ENCODE peak calls at places on chromosomes 5 and 9, in eight cellular contexts. One of them, this sample, is unnamed.
A peak's percentile ranks its signal among the peaks of the same experiment; 100 is the strongest.

GRCh38 chr5:168126606-168127005 is 164.8 kb upstream of the WWC1 start:
- DNase-seq in amniotic stem cell: no peak
- DNase-seq in HCT116: no peak
- DNase-seq in neural crest cell: no peak
- DNase-seq in spleen: no peak
- DNase-seq in LNCaP clone FGC: no peak
- DNase-seq in lung microvascular endothelial cell: no peak
- DNase-seq in Calu3: no peak
- DNase-seq in this sample: no peak

GRCh38 chr5:111432828-111433536 is 79.4 kb downstream of the STARD4 start:
- DNase-seq in Calu3: no peak
- DNase-seq in spleen: no peak
- DNase-seq in LNCaP clone FGC: no peak
- DNase-seq in amniotic stem cell: no peak
- DNase-seq in neural crest cell: no peak
- DNase-seq in HCT116: no peak
- DNase-seq in lung microvascular endothelial cell: no peak
- DNase-seq in this sample: no peak

GRCh38 chr5:111953351-111954127 is 196.5 kb upstream of the NREP start:
- DNase-seq in HCT116: no peak
- DNase-seq in neural crest cell: no peak
- DNase-seq in LNCaP clone FGC: no peak
- DNase-seq in spleen: no peak
- DNase-seq in Calu3: no peak
- DNase-seq in lung microvascular endothelial cell: no peak
- DNase-seq in amniotic stem cell: no peak
- DNase-seq in this sample: no peak

GRCh38 chr9:123375725-123376132 is 19.7 kb downstream of the CRB2 start:
- DNase-seq in HCT116: no peak
- DNase-seq in Calu3: no peak
- DNase-seq in LNCaP clone FGC: no peak
- DNase-seq in spleen: no peak
- DNase-seq in neural crest cell: no peak
- DNase-seq in lung microvascular endothelial cell: no peak
- DNase-seq in amniotic stem cell: no peak
- DNase-seq in this sample: peak; percentile 30

GRCh38 chr9:81589392-81589791 is 100.0 kb downstream of the TLE1 start:
- DNase-seq in Calu3: no peak
- DNase-seq in spleen: no peak
- DNase-seq in lung microvascular endothelial cell: no peak
- DNase-seq in neural crest cell: no peak
- DNase-seq in amniotic stem cell: no peak
- DNase-seq in HCT116: no peak
- DNase-seq in LNCaP clone FGC: no peak
- DNase-seq in this sample: no peak

GRCh38 chr9:127854169-127854833 is at the start of gene ENG:
- DNase-seq in spleen: peak; percentile 89
- DNase-seq in neural crest cell: peak; percentile 30
- DNase-seq in amniotic stem cell: peak; percentile 44
- DNase-seq in lung microvascular endothelial cell: peak; percentile 83
- DNase-seq in HCT116: no peak
- DNase-seq in LNCaP clone FGC: no peak
- DNase-seq in Calu3: peak; percentile 14
- DNase-seq in this sample: peak; percentile 78

GRCh38 chr5:79475174-79475466 is 38.8 kb downstream of the HOMER1 start:
- DNase-seq in Calu3: no peak
- DNase-seq in spleen: no peak
- DNase-seq in HCT116: no peak
- DNase-seq in LNCaP clone FGC: no peak
- DNase-seq in amniotic stem cell: no peak
- DNase-seq in lung microvascular endothelial cell: no peak
- DNase-seq in neural crest cell: no peak
- DNase-seq in this sample: no peak

GRCh38 chr5:59079622-59080620 is 497.0 kb downstream of the RAB3C start:
- DNase-seq in Calu3: peak; percentile 4
- DNase-seq in amniotic stem cell: no peak
- DNase-seq in spleen: no peak
- DNase-seq in lung microvascular endothelial cell: peak; percentile 13
- DNase-seq in neural crest cell: no peak
- DNase-seq in HCT116: no peak
- DNase-seq in LNCaP clone FGC: no peak
- DNase-seq in this sample: no peak

GRCh38 chr9:129141066-129142041 is 30.1 kb downstream of the PTPA start:
- DNase-seq in HCT116: no peak
- DNase-seq in lung microvascular endothelial cell: peak; percentile 85
- DNase-seq in neural crest cell: no peak
- DNase-seq in spleen: peak; percentile 82
- DNase-seq in LNCaP clone FGC: no peak
- DNase-seq in amniotic stem cell: peak; percentile 74
- DNase-seq in Calu3: no peak
- DNase-seq in this sample: peak; percentile 69

GRCh38 chr9:93827545-93828330 is 127.4 kb downstream of the BARX1 start:
- DNase-seq in lung microvascular endothelial cell: peak; percentile 75
- DNase-seq in neural crest cell: peak; percentile 69
- DNase-seq in spleen: peak; percentile 84
- DNase-seq in Calu3: peak; percentile 69
- DNase-seq in HCT116: no peak
- DNase-seq in amniotic stem cell: no peak
- DNase-seq in LNCaP clone FGC: no peak
- DNase-seq in this sample: peak; percentile 37

GRCh38 chr9:135329571-135330306 is 149.8 kb upstream of the PPP1R26 start:
- DNase-seq in Calu3: no peak
- DNase-seq in lung microvascular endothelial cell: no peak
- DNase-seq in LNCaP clone FGC: no peak
- DNase-seq in spleen: no peak
- DNase-seq in amniotic stem cell: no peak
- DNase-seq in neural crest cell: no peak
- DNase-seq in HCT116: no peak
- DNase-seq in this sample: peak; percentile 62

GRCh38 chr5:34410411-34411139 is 245.6 kb upstream of the RAI14 start:
- DNase-seq in HCT116: no peak
- DNase-seq in LNCaP clone FGC: no peak
- DNase-seq in neural crest cell: no peak
- DNase-seq in lung microvascular endothelial cell: no peak
- DNase-seq in spleen: no peak
- DNase-seq in amniotic stem cell: no peak
- DNase-seq in Calu3: no peak
- DNase-seq in this sample: no peak

GRCh38 chr9:70753311-70753710 is 338.9 kb upstream of the KLF9 start:
- DNase-seq in HCT116: no peak
- DNase-seq in amniotic stem cell: no peak
- DNase-seq in Calu3: no peak
- DNase-seq in neural crest cell: no peak
- DNase-seq in lung microvascular endothelial cell: no peak
- DNase-seq in LNCaP clone FGC: no peak
- DNase-seq in spleen: no peak
- DNase-seq in this sample: peak; percentile 64

GRCh38 chr5:160260881-160261815 is 31.8 kb downstream of the FABP6 start:
- DNase-seq in LNCaP clone FGC: no peak
- DNase-seq in neural crest cell: no peak
- DNase-seq in lung microvascular endothelial cell: no peak
- DNase-seq in spleen: peak; percentile 80
- DNase-seq in Calu3: peak; percentile 71
- DNase-seq in HCT116: no peak
- DNase-seq in amniotic stem cell: no peak
- DNase-seq in this sample: no peak

GRCh38 chr5:109743041-109743531 is 53.4 kb downstream of the MAN2A1 start:
- DNase-seq in HCT116: no peak
- DNase-seq in amniotic stem cell: no peak
- DNase-seq in lung microvascular endothelial cell: peak; percentile 71
- DNase-seq in LNCaP clone FGC: no peak
- DNase-seq in neural crest cell: no peak
- DNase-seq in Calu3: no peak
- DNase-seq in spleen: no peak
- DNase-seq in this sample: no peak

GRCh38 chr9:28289732-28290131 is 716.5 kb upstream of the C9orf72 start:
- DNase-seq in HCT116: no peak
- DNase-seq in Calu3: no peak
- DNase-seq in lung microvascular endothelial cell: no peak
- DNase-seq in neural crest cell: no peak
- DNase-seq in spleen: no peak
- DNase-seq in amniotic stem cell: no peak
- DNase-seq in LNCaP clone FGC: no peak
- DNase-seq in this sample: peak; percentile 24

GRCh38 chr5:94969174-94969573 is 315.7 kb downstream of the MCTP1 start:
- DNase-seq in lung microvascular endothelial cell: peak; percentile 35
- DNase-seq in HCT116: peak; percentile 28
- DNase-seq in Calu3: no peak
- DNase-seq in amniotic stem cell: no peak
- DNase-seq in LNCaP clone FGC: peak; percentile 46
- DNase-seq in spleen: no peak
- DNase-seq in neural crest cell: no peak
- DNase-seq in this sample: peak; percentile 57